ENCODE peak calls at places on chromosomes 7 and 10, in seven cellular contexts. R is LHCN-M2; Z is A673; C is activated B cell treated with CpG ODN at 0.5 μM for 24 hours; N is NCI-H460; B is NCI-H1694; G is stimulated activated CD4-positive, alpha-beta T cell treated with anti-CD3 and anti-CD28 coated beads, Interleukin-4, amount 100 ng/mL, for 4 hours. E is an unnamed sample.

GRCh38 chr7:47931005-47931787 is 17.1 kb downstream of the PKD1L1 start:
- DNase-seq in Z (no peak), B (no peak), N (no peak), C (no peak), G (no peak), R (no peak), E (no peak)

GRCh38 chr10:60944910-60945297 is 919 bp upstream of the RHOBTB1 start:
- DNase-seq in R (no peak), Z (no peak), C (no peak), G (no peak), B (no peak), N (no peak), E (no peak)

GRCh38 chr7:142196066-142196840 is 61.6 kb downstream of the PRSS58 start:
- DNase-seq in G (no peak), Z (no peak), C (no peak), R (peak), B (no peak), N (no peak), E (no peak)

GRCh38 chr10:110410329-110411046 is 87.2 kb upstream of the DUSP5 start:
- DNase-seq in C (no peak), G (no peak), N (peak), Z (no peak), B (no peak), R (peak), E (peak)

GRCh38 chr7:55473935-55474334 is 98.4 kb downstream of the VOPP1 start:
- DNase-seq in R (no peak), Z (no peak), N (no peak), C (no peak), G (no peak), B (no peak), E (no peak)

GRCh38 chr7:134427896-134428295 is 31.0 kb downstream of the AKR1B1 start:
- DNase-seq in G (no peak), B (no peak), R (no peak), Z (no peak), N (no peak), C (no peak), E (no peak)

GRCh38 chr7:55250313-55250712 is 114.8 kb upstream of the LANCL2 start:
- DNase-seq in G (no peak), B (no peak), R (peak), C (no peak), Z (peak), N (no peak), E (no peak)

GRCh38 chr10:69352569-69353264 is 64.0 kb downstream of the TACR2 start:
- DNase-seq in C (no peak), Z (no peak), N (no peak), B (no peak), R (peak), G (no peak), E (no peak)

GRCh38 chr10:69051303-69051702 is 36.6 kb upstream of the SRGN start:
- DNase-seq in N (no peak), B (no peak), C (no peak), R (peak), Z (no peak), G (no peak), E (peak)

GRCh38 chr10:102451105-102451969 is at the start of gene C10orf95:
- DNase-seq in R (no peak), N (no peak), Z (peak), B (no peak), C (no peak), G (no peak), E (peak)

GRCh38 chr7:138979226-138979979 is 1.8 kb downstream of the KIAA1549 start:
- DNase-seq in C (no peak), B (no peak), N (no peak), Z (peak), R (peak), G (no peak), E (no peak)

E was measured in upper lobe of left lung.